ENCODE peak calls at places on chromosome 15, in five cellular contexts. P is uterus, Q is esophagus muscularis mucosa, E is GM12891, H is A549. N is an unnamed sample.

GRCh38 chr15:83365370-83365938 is 81.0 kb upstream of the BNC1 start:
- DNase-seq in P (peak), Q (no peak), E (no peak), H (peak), N (peak)

GRCh38 chr15:29672923-29673809 is 149.1 kb downstream of the TJP1 start:
- DNase-seq in P (no peak), Q (no peak), E (no peak), H (no peak), N (no peak)

GRCh38 chr15:46681901-46682300 is 1035.4 kb upstream of the SEMA6D start:
- DNase-seq in P (no peak), Q (no peak), E (no peak), H (no peak), N (no peak)

GRCh38 chr15:98904466-98905048 is 103.0 kb downstream of the PGPEP1L start:
- DNase-seq in P (no peak), Q (no peak), E (peak), H (peak), N (no peak)

GRCh38 chr15:28932361-28932760 is 46.6 kb downstream of the APBA2 start:
- DNase-seq in P (no peak), Q (no peak), E (no peak), H (no peak), N (no peak)

GRCh38 chr15:73541479-73541878 is 91.7 kb downstream of the NPTN start:
- DNase-seq in P (no peak), Q (no peak), E (no peak), H (no peak), N (no peak)

GRCh38 chr15:28917791-28918140 is 32.0 kb downstream of the APBA2 start:
- DNase-seq in P (no peak), Q (no peak), E (no peak), H (no peak), N (no peak)

GRCh38 chr15:29105151-29105785 is 164.4 kb downstream of the NSMCE3 start:
- DNase-seq in P (no peak), Q (no peak), E (no peak), H (no peak), N (no peak)

GRCh38 chr15:32905481-32905880 is 187.7 kb downstream of the GREM1 start:
- DNase-seq in P (no peak), Q (no peak), E (no peak), H (no peak), N (peak)

GRCh38 chr15:89088605-89089315 is 504 bp downstream of the ABHD2 start:
- DNase-seq in P (no peak), Q (no peak), E (no peak), H (no peak), N (no peak)

GRCh38 chr15:90336705-90337141 is 15.4 kb upstream of the ZNF774 start:
- DNase-seq in P (no peak), Q (no peak), E (no peak), H (no peak), N (peak)

GRCh38 chr15:82570721-82571519 is 30.7 kb upstream of the RPS17 start:
- DNase-seq in P (peak), Q (no peak), E (no peak), H (no peak), N (no peak)

GRCh38 chr15:72365844-72366243 is 10.0 kb downstream of the HEXA start:
- DNase-seq in P (no peak), Q (no peak), E (peak), H (no peak), N (no peak)

GRCh38 chr15:27847775-27848710 is 251.1 kb downstream of the OCA2 start:
- DNase-seq in P (no peak), Q (peak), E (no peak), H (no peak), N (no peak)

GRCh38 chr15:90375071-90375470 is 13.0 kb upstream of the IQGAP1 start:
- DNase-seq in P (no peak), Q (no peak), E (no peak), H (no peak), N (no peak)

GRCh38 chr15:88915354-88915753 is 2.2 kb upstream of the MFGE8 start:
- DNase-seq in P (no peak), Q (no peak), E (no peak), H (no peak), N (no peak)

GRCh38 chr15:35854398-35854797 is 308.4 kb upstream of the DPH6 start:
- DNase-seq in P (no peak), Q (no peak), E (no peak), H (no peak), N (no peak)

GRCh38 chr15:42921049-42921731 is 612 bp upstream of the TTBK2 start:
- DNase-seq in P (no peak), Q (peak), E (no peak), H (no peak), N (no peak)

GRCh38 chr15:42727740-42728355 is 9.1 kb downstream of the CDAN1 start:
- DNase-seq in P (no peak), Q (no peak), E (no peak), H (no peak), N (no peak)

GRCh38 chr15:46735115-46735514 is 982.2 kb upstream of the SEMA6D start:
- DNase-seq in P (no peak), Q (no peak), E (no peak), H (no peak), N (no peak)

GRCh38 chr15:92393287-92393993 is at the start of gene ST8SIA2:
- DNase-seq in P (no peak), Q (no peak), E (peak), H (no peak), N (no peak)

GRCh38 chr15:59879506-59879905 is 124.6 kb upstream of the FOXB1 start:
- DNase-seq in P (no peak), Q (no peak), E (no peak), H (no peak), N (no peak)

GRCh38 chr15:51829360-51830278 is at the start of gene TMOD3:
- DNase-seq in P (peak), Q (peak), E (peak), H (peak), N (peak)
- TF ChIP-seq POLR2A in P (peak), Q (peak), E (peak), H (peak), N (peak)

DNA sequence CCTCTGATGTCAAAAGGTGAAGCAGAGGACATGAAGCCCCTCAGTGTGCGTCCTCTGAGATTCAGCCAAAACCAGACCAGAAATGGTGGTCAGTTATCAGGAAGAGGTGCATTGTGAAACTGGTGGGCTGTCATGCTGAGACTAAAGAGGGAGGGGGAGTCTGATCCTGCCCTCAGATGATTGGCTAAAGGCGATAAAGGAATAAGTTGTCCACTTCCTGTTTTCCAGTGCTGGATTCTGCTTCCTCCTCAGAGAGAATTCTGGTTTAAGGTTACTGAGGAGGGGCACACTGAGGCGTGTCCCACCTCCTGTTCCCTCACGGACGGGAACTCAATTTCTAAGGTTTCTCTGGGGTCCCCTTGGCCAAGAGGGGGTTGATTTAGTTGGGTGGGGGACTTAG is 97.0 kb upstream of the UBE3A start:
- DNase-seq in P (no peak), Q (peak), E (no peak), H (no peak), N (no peak)
- TF ChIP-seq POLR2A in P (no peak), Q (no peak), E (no peak), H (no peak), N (no peak)

GRCh38 chr15:40955141-40955903 is 2.1 kb downstream of the CHAC1 start:
- DNase-seq in P (no peak), Q (no peak), E (no peak), H (no peak), N (no peak)

GRCh38 chr15:40955930-40956542 is 2.8 kb downstream of the CHAC1 start:
- DNase-seq in P (no peak), Q (no peak), E (no peak), H (no peak), N (no peak)

GRCh38 chr15:40957041-40957555 is 3.8 kb downstream of the CHAC1 start:
- DNase-seq in P (no peak), Q (no peak), E (no peak), H (no peak), N (no peak)

GRCh38 chr15:40957581-40958051 is 4.3 kb downstream of the CHAC1 start:
- DNase-seq in P (no peak), Q (no peak), E (no peak), H (no peak), N (no peak)

GRCh38 chr15:40956543-40956982 is 3.3 kb downstream of the CHAC1 start:
- DNase-seq in P (no peak), Q (no peak), E (no peak), H (no peak), N (no peak)
- TF ChIP-seq POLR2A in P (no peak), Q (peak), E (no peak), H (no peak), N (no peak)

GRCh38 chr15:101246391-101246790 is 5.5 kb downstream of the CHSY1 start:
- DNase-seq in P (no peak), Q (no peak), E (no peak), H (no peak), N (no peak)

GRCh38 chr15:101248274-101248673 is 3.6 kb downstream of the CHSY1 start:
- DNase-seq in P (no peak), Q (no peak), E (no peak), H (no peak), N (no peak)

GRCh38 chr15:101244039-101244781 is 7.6 kb downstream of the CHSY1 start:
- DNase-seq in P (no peak), Q (no peak), E (no peak), H (no peak), N (no peak)

GRCh38 chr15:101244889-101245668 is 6.8 kb downstream of the CHSY1 start:
- DNase-seq in P (no peak), Q (no peak), E (no peak), H (no peak), N (no peak)

GRCh38 chr15:101246824-101247745 is 4.8 kb downstream of the CHSY1 start:
- DNase-seq in P (no peak), Q (no peak), E (no peak), H (no peak), N (no peak)
- TF ChIP-seq POLR2A in P (no peak), Q (no peak), E (no peak), H (no peak), N (no peak)

DNA sequence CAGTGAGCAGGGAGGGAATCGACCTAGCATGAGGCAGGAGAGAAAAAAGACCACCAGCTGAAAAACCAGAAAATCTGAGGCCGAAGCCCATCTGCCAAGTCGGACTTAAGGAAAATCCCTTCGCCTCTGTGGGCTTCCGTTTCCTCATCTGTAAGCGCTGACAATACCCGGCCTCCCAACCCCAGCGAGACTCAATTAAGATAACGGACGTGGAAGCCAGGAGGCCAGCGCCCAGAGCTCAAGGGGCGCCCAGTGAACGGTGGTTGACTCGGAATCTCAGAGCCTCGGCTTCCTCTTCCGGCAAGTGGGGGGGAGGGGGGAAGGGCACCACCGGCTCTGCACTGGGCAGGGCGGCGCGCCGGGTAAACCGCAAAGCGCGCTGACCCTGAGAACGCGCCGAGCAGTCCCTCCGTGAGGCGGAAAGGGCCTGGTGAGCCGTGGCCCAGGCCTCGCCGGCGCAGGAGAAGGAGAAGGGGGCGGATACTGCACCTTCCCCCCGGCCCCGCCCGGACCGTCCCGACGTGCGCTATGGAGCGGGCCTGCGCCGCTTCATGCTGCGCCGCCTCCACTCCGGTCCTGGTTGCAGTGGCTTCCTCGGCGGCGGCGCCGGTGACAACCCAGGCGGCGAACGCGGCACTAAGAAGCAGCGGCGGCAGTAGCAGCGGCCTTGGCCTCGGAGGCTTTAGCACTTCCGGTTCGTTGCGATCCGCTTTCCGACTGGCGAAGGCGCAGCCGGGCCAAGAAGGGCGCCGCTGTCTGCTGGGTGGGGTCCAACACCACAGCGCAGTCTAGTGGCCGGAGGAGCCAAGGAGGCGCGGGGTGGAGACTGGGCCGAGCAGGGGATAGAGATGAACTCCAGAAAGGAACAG is at the start of gene DPP8:
- DNase-seq in P (peak), Q (peak), E (peak), H (peak), N (peak)
- TF ChIP-seq POLR2A in P (no peak), Q (peak), E (peak), H (peak), N (peak)

DNA sequence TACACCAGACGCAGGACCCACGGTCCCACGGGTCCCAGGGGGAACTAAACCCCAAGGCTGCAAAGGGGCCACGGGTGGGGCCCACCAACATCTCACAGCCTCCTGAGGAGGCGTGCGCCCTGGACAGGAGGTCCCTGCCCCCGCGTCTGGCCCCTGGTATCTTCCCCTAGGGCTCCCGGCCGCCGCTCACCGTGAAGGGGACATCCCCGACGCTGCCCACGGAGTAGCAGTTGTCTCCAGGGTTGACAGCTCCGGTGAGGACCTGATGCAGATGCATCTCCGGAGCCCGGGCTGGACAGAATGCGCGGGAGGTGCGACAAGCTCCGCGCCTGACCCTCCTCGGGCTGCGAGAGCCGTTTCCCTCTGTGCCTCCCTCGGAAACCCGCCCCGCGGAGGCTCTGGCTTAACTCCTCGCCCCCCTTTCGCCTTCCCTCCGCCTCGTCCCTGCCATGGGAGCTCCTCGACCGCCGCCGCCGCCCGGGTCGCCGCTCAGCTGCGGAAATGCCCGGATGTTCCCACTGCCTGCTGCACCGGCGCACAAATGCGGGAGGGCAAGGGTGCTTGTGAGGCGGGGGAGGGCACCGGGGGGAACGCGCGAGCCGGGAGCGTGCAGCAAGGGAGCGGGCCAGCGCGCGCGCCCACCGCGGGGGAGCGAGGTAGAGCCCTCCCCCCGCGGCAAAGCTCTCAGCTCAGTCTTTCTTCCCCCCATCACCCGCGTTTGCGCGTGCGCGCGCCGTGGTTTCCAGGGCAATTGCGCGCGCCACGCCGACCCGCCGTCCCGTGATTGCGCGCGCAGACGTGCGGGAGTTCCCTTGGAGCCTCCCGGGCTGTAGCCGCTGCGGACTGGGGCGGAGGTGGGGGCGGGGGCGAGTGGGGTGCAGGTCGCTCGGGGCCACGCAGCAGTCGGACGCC is at the start of gene DMXL2:
- DNase-seq in P (peak), Q (peak), E (peak), H (peak), N (peak)
- TF ChIP-seq POLR2A in P (no peak), Q (no peak), E (peak), H (peak), N (peak)

N was measured in H54.